ENCODE peak calls at places on chromosomes 4 and X, in seven cellular contexts. W is fibroblast of pulmonary artery; P is PC-3; Y is RPMI7951; K is mesenteric fat pad; D is stimulated activated CD4-positive, alpha-beta T cell treated with anti-CD3 and anti-CD28 coated beads, Interleukin-4, amount 100 ng/mL, for 48 hours; U is mucosa of descending colon. X is an unnamed sample.

GRCh38 chr4:110197421-110198398 is 705 bp downstream of the ELOVL6 start:
- DNase-seq in P (peak; percentile 22), W (peak; percentile 43), D (peak; percentile 46), Y (peak; percentile 34), K (no peak), U (peak; percentile 76), X (peak; percentile 66)

GRCh38 chrX:46665232-46666162 is 91.9 kb downstream of the CHST7 start:
- DNase-seq in U (no peak), K (no peak), W (no peak), Y (peak; percentile 16), P (peak; percentile 70), D (no peak), X (no peak)

GRCh38 chrX:20265221-20265725 is 1.4 kb downstream of the RPS6KA3 start:
- DNase-seq in W (peak; percentile 75), U (peak; percentile 75), K (no peak), D (peak; percentile 57), Y (peak; percentile 71), P (peak; percentile 63), X (peak; percentile 63)

GRCh38 chr4:13533670-13534343 is 10.5 kb downstream of the NKX3-2 start:
- DNase-seq in U (no peak), P (no peak), Y (no peak), W (no peak), K (no peak), D (no peak), X (peak; percentile 25)

GRCh38 chr4:72376901-72377300 is 192.1 kb downstream of the ADAMTS3 start:
- DNase-seq in W (no peak), Y (peak; percentile 6), D (no peak), K (no peak), U (no peak), P (no peak), X (no peak)

GRCh38 chrX:1480082-1480785 is 27.5 kb upstream of the ASMTL start:
- DNase-seq in W (no peak), U (no peak), K (no peak), D (no peak), Y (peak; percentile 54), P (peak; percentile 18), X (no peak)

GRCh38 chr4:155377281-155377680 is 516 bp upstream of the MAP9 start:
- DNase-seq in P (peak; percentile 84), K (no peak), Y (peak; percentile 20), D (no peak), U (no peak), W (peak; percentile 28), X (no peak)

GRCh38 chrX:125137521-125137920 is 182.2 kb upstream of the TEX13C start:
- DNase-seq in W (no peak), U (no peak), D (no peak), P (no peak), Y (no peak), K (no peak), X (no peak)

GRCh38 chrX:119826399-119826959 is 26.3 kb downstream of the UPF3B start:
- DNase-seq in P (peak; percentile 17), W (peak; percentile 40), D (no peak), Y (no peak), K (no peak), U (no peak), X (no peak)

GRCh38 chrX:38887222-38887621 is 86.0 kb downstream of the MID1IP1 start:
- DNase-seq in K (no peak), Y (no peak), P (no peak), U (no peak), W (no peak), D (no peak), X (no peak)

GRCh38 chr4:150337709-150338108 is 244.2 kb upstream of the MAB21L2 start:
- DNase-seq in D (no peak), P (no peak), W (peak; percentile 39), Y (no peak), U (no peak), K (no peak), X (no peak)

GRCh38 chr4:144644368-144645101 is 1.4 kb upstream of the HHIP start:
- DNase-seq in K (no peak), U (no peak), W (peak; percentile 41), P (no peak), D (no peak), Y (no peak), X (peak; percentile 23)

X was measured in GM13977.